ENCODE peak calls at places on chromosome 4, in four cellular contexts. F is heart left ventricle; Q is A549; W is CD4-positive, alpha-beta memory T cell. T is an unnamed sample. For H3K4me1, the result is how much of the 10 kb centered on the place peaks cover.

GRCh38 chr4:89997171-89997704 is 102.6 kb downstream of the MMRN1 start:
- DNase-seq in Q (no peak), F (no peak), W (no peak), T (no peak)

GRCh38 chr4:159047478-159048165 is 55.3 kb upstream of the RAPGEF2 start:
- DNase-seq in W (no peak), F (no peak), Q (peak), T (no peak)

GRCh38 chr4:135201081-135201480 is 999.5 kb upstream of the PABPC4L start:
- DNase-seq in Q (no peak), F (no peak), W (no peak), T (no peak)

GRCh38 chr4:158896459-158897238 is 127.8 kb downstream of the FNIP2 start:
- DNase-seq in Q (no peak), F (no peak), W (no peak), T (no peak)

GRCh38 chr4:86896596-86896995 is 4.4 kb upstream of the C4orf36 start:
- DNase-seq in F (no peak), W (no peak), Q (no peak), T (no peak)

GRCh38 chr4:30728291-30728690 is 8.1 kb downstream of the PCDH7 start:
- DNase-seq in W (no peak), F (no peak), Q (no peak), T (no peak)

GRCh38 chr4:89307446-89308160 is at the start of gene GPRIN3:
- DNase-seq in W (peak), F (peak), Q (no peak), T (no peak)

GRCh38 chr4:10077492-10078335 is 38.9 kb downstream of the WDR1 start:
- DNase-seq in Q (no peak), W (no peak), F (no peak), T (no peak)

GRCh38 chr4:77079281-77079680 is 3.5 kb upstream of the CCNI start:
- DNase-seq in Q (no peak), W (no peak), F (no peak), T (no peak)

GRCh38 chr4:150173854-150174398 is 95.7 kb downstream of the DCLK2 start:
- DNase-seq in F (peak), Q (no peak), W (no peak), T (no peak)

GRCh38 chr4:82780398-82781231 is 18.0 kb downstream of the SCD5 start:
- DNase-seq in W (no peak), Q (no peak), F (peak), T (no peak)

GRCh38 chr4:84319124-84319523 is 180.0 kb downstream of the NKX6-1 start:
- DNase-seq in F (no peak), Q (no peak), W (no peak), T (no peak)

GRCh38 chr4:174764105-174764729 is 64.8 kb downstream of the GLRA3 start:
- DNase-seq in W (no peak), Q (peak), F (no peak), T (peak)

GRCh38 chr4:76969493-76969892 is 19.9 kb downstream of the SEPTIN11 start:
- DNase-seq in Q (no peak), F (no peak), W (no peak), T (no peak)

GRCh38 chr4:172688536-172688935 is 480.1 kb upstream of the GALNT7 start:
- DNase-seq in F (no peak), W (no peak), Q (no peak), T (no peak)

GRCh38 chr4:95165926-95166524 is 382.7 kb downstream of the UNC5C start:
- DNase-seq in W (peak), F (peak), Q (peak), T (no peak)

GRCh38 chr4:39814403-39815185 is 116.7 kb downstream of the UBE2K start:
- DNase-seq in W (peak), Q (peak), F (no peak), T (no peak)

GRCh38 chr4:93370256-93370655 is 458.3 kb upstream of the ATOH1 start:
- DNase-seq in Q (no peak), W (no peak), F (no peak), T (no peak)

GRCh38 chr4:170591076-170591475 is 501.3 kb upstream of the AADAT start:
- DNase-seq in W (no peak), Q (no peak), F (no peak), T (no peak)

GRCh38 chr4:170025523-170026252 is 507 bp downstream of the MFAP3L start:
- DNase-seq in Q (peak), F (peak), W (peak), T (no peak)

GRCh38 chr4:118273642-118274041 is 79.2 kb downstream of the PRSS12 start:
- DNase-seq in F (no peak), Q (no peak), W (no peak), T (no peak)

GRCh38 chr4:101823864-101824263 is 33.3 kb downstream of the BANK1 start:
- DNase-seq in Q (no peak), W (no peak), F (no peak), T (no peak)

GRCh38 chr4:93042746-93043145 is 739.0 kb downstream of the GRID2 start:
- DNase-seq in F (no peak), W (no peak), Q (no peak), T (no peak)

GRCh38 chr4:71235321-71236206 is 103.3 kb upstream of the SLC4A4 start:
- DNase-seq in Q (no peak), F (peak), W (no peak), T (no peak)

GRCh38 chr4:121594796-121595526 is 101.8 kb downstream of the ANXA5 start:
- DNase-seq in Q (no peak), F (peak), W (no peak), T (no peak)

GRCh38 chr4:13294961-13295605 is 189.1 kb downstream of the RAB28 start:
- DNase-seq in F (no peak), Q (no peak), W (no peak), T (no peak)

GRCh38 chr4:8105303-8106100 is 53.1 kb downstream of the ABLIM2 start:
- DNase-seq in W (no peak), Q (no peak), F (no peak), T (no peak)

GRCh38 chr4:107931775-107932321 is 499 bp downstream of the CYP2U1 start:
- DNase-seq in F (peak), W (no peak), Q (no peak), T (no peak)

GRCh38 chr4:147678121-147678520 is 5.8 kb downstream of the PRMT9 start:
- DNase-seq in W (no peak), F (no peak), Q (no peak), T (no peak)

GRCh38 chr4:41432889-41433288 is 105.1 kb upstream of the LIMCH1 start:
- DNase-seq in Q (no peak), W (no peak), F (no peak), T (peak)

GRCh38 chr4:164734476-164734875 is 19.5 kb upstream of the SMIM31 start:
- DNase-seq in F (no peak), Q (no peak), W (no peak), T (no peak)

GRCh38 chr4:156146581-156146980 is 192.9 kb upstream of the CTSO start:
- DNase-seq in Q (no peak), W (no peak), F (no peak), T (no peak)

GRCh38 chr4:124144302-124144701 is 568.2 kb downstream of the ANKRD50 start:
- DNase-seq in F (no peak), W (no peak), Q (no peak), T (no peak)
- H3K4me3 ChIP-seq in F (no peak), W (no peak), Q (no peak), T (no peak)

GRCh38 chr4:795726-796119 is 30.2 kb downstream of the CPLX1 start:
- DNase-seq in Q (no peak), W (no peak), F (no peak), T (no peak)
- H3K4me1 ChIP-seq in Q (under half), W (half or more), F (under half), T (under half)

GRCh38 chr4:33080262-33080661 is 2360.1 kb downstream of the PCDH7 start:
- DNase-seq in W (no peak), F (no peak), Q (no peak), T (no peak)
- H3K27ac ChIP-seq in W (no peak), F (no peak), Q (no peak), T (no peak)

GRCh38 chr4:26819478-26819877 is 41.2 kb upstream of the STIM2 start:
- DNase-seq in W (no peak), Q (no peak), F (no peak), T (no peak)

GRCh38 chr4:26823583-26823982 is 37.1 kb upstream of the STIM2 start:
- DNase-seq in F (no peak), Q (no peak), W (no peak), T (no peak)

GRCh38 chr4:26820346-26820745 is 40.3 kb upstream of the STIM2 start:
- DNase-seq in W (no peak), F (no peak), Q (no peak), T (no peak)

GRCh38 chr4:26821677-26822503 is 38.8 kb upstream of the STIM2 start:
- DNase-seq in F (no peak), W (no peak), Q (no peak), T (no peak)

GRCh38 chr4:26822546-26822945 is 38.1 kb upstream of the STIM2 start:
- DNase-seq in Q (no peak), W (peak), F (no peak), T (no peak)
- H3K4me3 ChIP-seq in Q (no peak), W (no peak), F (no peak), T (no peak)

GRCh38 chr4:140234697-140235060 is 80.7 kb upstream of the MAML3 start:
- DNase-seq in Q (no peak), F (no peak), W (no peak), T (no peak)
- H3K4me1 ChIP-seq in Q (under half), F (under half), W (under half), T (under half)

GRCh38 chr4:52057196-52057595 is 6.1 kb downstream of the SPATA18 start:
- DNase-seq in W (no peak), Q (no peak), F (no peak), T (no peak)
- H3K27ac ChIP-seq in W (no peak), Q (no peak), F (no peak), T (no peak)

GRCh38 chr4:184382189-184382846 is 92.0 kb downstream of the IRF2 start:
- DNase-seq in W (no peak), Q (no peak), F (no peak), T (no peak)
- H3K4me3 ChIP-seq in W (no peak), Q (no peak), F (no peak), T (no peak)

DNA sequence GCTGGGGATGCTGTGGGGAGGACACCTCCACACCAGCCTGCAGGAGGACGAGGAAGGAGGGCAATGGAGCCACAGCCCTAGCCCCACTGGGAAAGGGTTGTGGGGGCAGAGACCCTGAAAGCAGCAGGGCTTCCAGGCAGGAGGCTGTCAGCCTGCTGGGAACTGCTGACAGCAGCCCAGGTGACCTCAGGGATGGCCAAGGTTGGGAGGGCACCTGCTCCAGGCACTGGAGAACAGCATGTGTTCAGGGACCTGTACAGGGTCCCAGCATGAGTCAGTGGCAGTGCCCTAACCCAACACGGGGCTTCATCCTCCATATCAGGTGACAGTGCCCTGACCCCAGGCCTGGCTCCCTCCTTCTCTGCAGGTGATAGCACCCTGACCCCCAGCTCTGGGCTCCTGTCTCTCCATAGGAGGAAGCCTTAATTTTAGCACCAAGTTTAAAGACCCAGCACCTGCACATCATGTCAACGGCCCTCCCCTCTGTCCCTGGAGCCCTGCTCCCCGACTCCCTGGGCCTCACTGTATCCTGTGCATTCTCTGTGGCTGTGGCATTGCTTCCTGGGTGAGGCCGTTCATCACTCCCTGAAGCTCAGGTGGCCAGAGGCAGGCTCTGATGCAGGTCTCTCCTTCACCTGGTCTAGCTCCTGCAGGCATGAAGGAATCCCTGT is 66.3 kb downstream of the CRMP1 start:
- DNase-seq in Q (no peak), F (no peak), W (no peak), T (no peak)
- H3K4me1 ChIP-seq in Q (under half), F (under half), W (under half), T (under half)

GRCh38 chr4:184792334-184792733 is 33.4 kb downstream of the ACSL1 start:
- DNase-seq in F (no peak), W (no peak), Q (no peak), T (no peak)

GRCh38 chr4:184794470-184794869 is 31.3 kb downstream of the ACSL1 start:
- DNase-seq in W (no peak), F (no peak), Q (no peak), T (no peak)

GRCh38 chr4:184792950-184793555 is 32.7 kb downstream of the ACSL1 start:
- DNase-seq in Q (no peak), F (no peak), W (no peak), T (no peak)

GRCh38 chr4:184795214-184795844 is 30.4 kb downstream of the ACSL1 start:
- DNase-seq in Q (no peak), F (no peak), W (no peak), T (no peak)

GRCh38 chr4:184793735-184794355 is 31.9 kb downstream of the ACSL1 start:
- DNase-seq in Q (no peak), F (no peak), W (no peak), T (no peak)
- H3K27ac ChIP-seq in Q (peak), F (peak), W (no peak), T (no peak)

DNA sequence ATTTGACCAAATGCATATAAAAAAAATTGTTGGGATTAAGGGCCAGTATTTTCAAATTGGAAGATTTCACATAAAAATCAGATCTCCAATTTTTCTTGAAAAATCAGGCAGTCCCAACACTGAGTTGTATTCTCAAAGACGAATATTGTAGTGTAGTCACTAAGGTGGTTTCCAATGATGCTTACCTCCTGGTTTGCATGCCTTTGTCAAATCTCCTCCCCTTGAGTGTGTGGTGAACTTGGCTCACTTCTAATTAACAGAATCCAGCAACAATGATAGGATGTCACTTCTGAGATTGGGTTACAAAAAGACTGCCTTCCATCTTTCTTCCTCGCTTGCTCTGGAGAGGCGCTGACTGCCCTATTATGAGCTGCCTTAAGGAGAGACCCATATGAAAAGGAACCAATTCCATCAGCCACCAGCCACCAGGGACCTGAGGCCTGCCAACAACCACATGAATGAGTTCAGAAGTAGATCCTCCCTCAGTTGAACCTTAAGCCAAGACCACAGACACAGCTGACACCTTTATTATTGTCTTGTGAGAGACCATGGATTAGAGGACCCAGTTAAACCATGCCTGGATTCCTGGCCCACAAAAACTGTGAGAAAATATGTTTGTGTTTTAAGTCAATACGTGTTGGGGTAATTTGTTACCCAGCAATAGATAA is 31.2 kb upstream of the TSPAN5 start:
- DNase-seq in F (no peak), W (peak), Q (no peak), T (no peak)
- H3K4me3 ChIP-seq in F (no peak), W (no peak), Q (no peak), T (no peak)

T was measured in iPS DF 6.9.